ENCODE peak calls at places on chromosomes 5 and 9, in four cellular contexts. Y is RPMI7951, X is RWPE1, K is M059J. F is an unnamed sample.

GRCh38 chr5:43041669-43042175 is 1.6 kb upstream of the ANXA2R start:
- DNase-seq in Y (peak; percentile 78), X (no peak), K (peak; percentile 91), F (no peak)

GRCh38 chr9:87888501-87888900 is 5.8 kb downstream of the SPATA31E1 start:
- DNase-seq in Y (no peak), X (no peak), K (no peak), F (no peak)

GRCh38 chr9:37542895-37543294 is 33.3 kb downstream of the FBXO10 start:
- DNase-seq in Y (peak; percentile 7), X (peak; percentile 57), K (peak; percentile 60), F (no peak)

GRCh38 chr9:136107155-136107952 is 11.3 kb downstream of the TMEM250 start:
- DNase-seq in Y (no peak), X (no peak), K (no peak), F (no peak)

GRCh38 chr9:102434545-102434944 is 560.6 kb upstream of the CYLC2 start:
- DNase-seq in Y (no peak), X (no peak), K (no peak), F (no peak)

GRCh38 chr5:132258102-132259060 is 885 bp downstream of the PDLIM4 start:
- DNase-seq in Y (no peak), X (peak; percentile 70), K (peak; percentile 46), F (no peak)

GRCh38 chr5:99544326-99544725 is 615.5 kb upstream of the CHD1 start:
- DNase-seq in Y (no peak), X (no peak), K (no peak), F (no peak)

GRCh38 chr9:121860744-121861143 is 209.3 kb downstream of the DAB2IP start:
- DNase-seq in Y (peak; percentile 85), X (no peak), K (peak; percentile 97), F (peak; percentile 55)

GRCh38 chr9:37582548-37583157 is 6.5 kb upstream of the FBXO10 start:
- DNase-seq in Y (peak; percentile 55), X (peak; percentile 27), K (peak; percentile 67), F (no peak)

F was measured in left ventricle myocardium inferior.